ENCODE peak calls at places on chromosome 1, in ten cellular contexts. C, O, Y, D, X, F, S, V, G and P are unnamed samples.

GRCh38 chr1:242454262-242455051 is 70.0 kb downstream of the PLD5 start:
- DNase-seq in C (peak; percentile 37), O (no peak), Y (no peak), D (peak; percentile 7), X (no peak), F (no peak), S (no peak), V (no peak), G (peak; percentile 50), P (no peak)

GRCh38 chr1:246200738-246201137 is 306.3 kb downstream of the SMYD3 start:
- DNase-seq in C (no peak), O (no peak), Y (no peak), D (no peak), X (no peak), F (no peak), S (no peak), V (no peak), G (no peak), P (no peak)

GRCh38 chr1:20626098-20626427 is 7.2 kb upstream of the PINK1 start:
- DNase-seq in C (no peak), O (no peak), Y (no peak), D (no peak), X (no peak), F (no peak), S (no peak), V (no peak), G (no peak), P (no peak)

GRCh38 chr1:8818325-8818775 is 910 bp upstream of the RERE start:
- DNase-seq in C (peak; percentile 93), O (peak; percentile 39), Y (peak; percentile 31), D (peak; percentile 82), X (no peak), F (no peak), S (no peak), V (peak; percentile 60), G (peak; percentile 77), P (peak; percentile 90)

GRCh38 chr1:205456868-205457724 is 1.3 kb upstream of the BLACAT1 start:
- DNase-seq in C (no peak), O (no peak), Y (no peak), D (no peak), X (no peak), F (peak; percentile 71), S (peak; percentile 28), V (no peak), G (no peak), P (no peak)

GRCh38 chr1:224632921-224633321 is 16.8 kb downstream of the CNIH3 start:
- DNase-seq in C (no peak), O (no peak), Y (no peak), D (peak; percentile 30), X (no peak), F (no peak), S (no peak), V (no peak), G (no peak), P (no peak)

GRCh38 chr1:23400324-23401110 is 24.0 kb downstream of the TCEA3 start:
- DNase-seq in C (no peak), O (no peak), Y (peak; percentile 60), D (peak; percentile 45), X (no peak), F (no peak), S (no peak), V (no peak), G (no peak), P (no peak)

GRCh38 chr1:198234511-198235251 is 77.9 kb downstream of the NEK7 start:
- DNase-seq in C (peak; percentile 66), O (no peak), Y (no peak), D (peak; percentile 70), X (no peak), F (no peak), S (no peak), V (no peak), G (no peak), P (no peak)

GRCh38 chr1:93667642-93668041 is 14.0 kb downstream of the BCAR3 start:
- DNase-seq in C (no peak), O (no peak), Y (no peak), D (no peak), X (no peak), F (no peak), S (no peak), V (no peak), G (no peak), P (no peak)

GRCh38 chr1:93668951-93669350 is 12.7 kb downstream of the BCAR3 start:
- DNase-seq in C (no peak), O (no peak), Y (no peak), D (no peak), X (no peak), F (no peak), S (no peak), V (no peak), G (no peak), P (no peak)

GRCh38 chr1:93666613-93667384 is 14.8 kb downstream of the BCAR3 start:
- DNase-seq in C (peak; percentile 81), O (no peak), Y (no peak), D (peak; percentile 72), X (no peak), F (no peak), S (no peak), V (peak; percentile 34), G (no peak), P (peak; percentile 84)

GRCh38 chr1:93669369-93669768 is 12.3 kb downstream of the BCAR3 start:
- DNase-seq in C (peak; percentile 81), O (no peak), Y (no peak), D (peak; percentile 58), X (no peak), F (no peak), S (no peak), V (no peak), G (no peak), P (no peak)

GRCh38 chr1:93668121-93668520 is 13.5 kb downstream of the BCAR3 start:
- DNase-seq in C (no peak), O (no peak), Y (no peak), D (no peak), X (no peak), F (no peak), S (no peak), V (no peak), G (no peak), P (no peak)
- H3K4me3 ChIP-seq in C (no peak overlapping the region), O (no peak overlapping the region), Y (no peak overlapping the region), D (no peak overlapping the region), X (no peak overlapping the region), F (no peak overlapping the region), S (no peak overlapping the region), V (no peak overlapping the region), G (no peak overlapping the region), P (no peak overlapping the region)

GRCh38 chr1:208243851-208244583 is at the start of gene PLXNA2:
- DNase-seq in C (peak; percentile 78), O (peak; percentile 89), Y (peak; percentile 70), D (peak; percentile 52), X (peak; percentile 69), F (peak; percentile 97), S (peak; percentile 77), V (peak; percentile 93), G (peak; percentile 96), P (peak; percentile 72)
- TF ChIP-seq POLR2A in C (peak; percentile 66), O (peak; percentile 78), Y (peak; percentile 8), D (no peak), X (peak; percentile 5), F (no peak), S (peak; percentile 26), V (no peak), G (peak; percentile 18), P (no peak)

GRCh38 chr1:41649445-41650175 is 165.1 kb upstream of the EDN2 start:
- DNase-seq in C (no peak), O (no peak), Y (no peak), D (no peak), X (no peak), F (no peak), S (no peak), V (no peak), G (no peak), P (peak; percentile 65)

GRCh38 chr1:41648230-41648629 is 163.7 kb upstream of the EDN2 start:
- DNase-seq in C (no peak), O (no peak), Y (no peak), D (no peak), X (no peak), F (no peak), S (no peak), V (no peak), G (no peak), P (peak; percentile 52)

GRCh38 chr1:41648844-41649243 is 164.4 kb upstream of the EDN2 start:
- DNase-seq in C (no peak), O (no peak), Y (no peak), D (no peak), X (no peak), F (no peak), S (no peak), V (no peak), G (no peak), P (no peak)

GRCh38 chr1:41652346-41653124 is 168.1 kb upstream of the EDN2 start:
- DNase-seq in C (no peak), O (no peak), Y (no peak), D (no peak), X (no peak), F (no peak), S (no peak), V (no peak), G (no peak), P (no peak)

GRCh38 chr1:41650176-41650519 is 165.7 kb upstream of the EDN2 start:
- DNase-seq in C (no peak), O (peak; percentile 34), Y (no peak), D (no peak), X (no peak), F (peak; percentile 79), S (no peak), V (no peak), G (no peak), P (no peak)
- TF ChIP-seq CTCF in C (no peak), O (no peak), Y (no peak), D (no peak), X (no peak), F (no peak), S (no peak), V (no peak), G (no peak), P (no peak)

GRCh38 chr1:226656201-226656600 is 82.9 kb downstream of the ITPKB start:
- DNase-seq in C (no peak), O (no peak), Y (no peak), D (no peak), X (no peak), F (peak; percentile 72), S (no peak), V (peak; percentile 64), G (no peak), P (no peak)

GRCh38 chr1:226655251-226656163 is 83.6 kb downstream of the ITPKB start:
- DNase-seq in C (no peak), O (no peak), Y (no peak), D (no peak), X (no peak), F (peak; percentile 86), S (no peak), V (no peak), G (no peak), P (no peak)

GRCh38 chr1:226654046-226654445 is 85.0 kb downstream of the ITPKB start:
- DNase-seq in C (no peak), O (no peak), Y (no peak), D (peak; percentile 54), X (no peak), F (peak; percentile 74), S (no peak), V (no peak), G (no peak), P (no peak)

GRCh38 chr1:226653311-226653921 is 85.7 kb downstream of the ITPKB start:
- DNase-seq in C (no peak), O (no peak), Y (no peak), D (no peak), X (no peak), F (peak; percentile 89), S (no peak), V (no peak), G (no peak), P (no peak)

DNA sequence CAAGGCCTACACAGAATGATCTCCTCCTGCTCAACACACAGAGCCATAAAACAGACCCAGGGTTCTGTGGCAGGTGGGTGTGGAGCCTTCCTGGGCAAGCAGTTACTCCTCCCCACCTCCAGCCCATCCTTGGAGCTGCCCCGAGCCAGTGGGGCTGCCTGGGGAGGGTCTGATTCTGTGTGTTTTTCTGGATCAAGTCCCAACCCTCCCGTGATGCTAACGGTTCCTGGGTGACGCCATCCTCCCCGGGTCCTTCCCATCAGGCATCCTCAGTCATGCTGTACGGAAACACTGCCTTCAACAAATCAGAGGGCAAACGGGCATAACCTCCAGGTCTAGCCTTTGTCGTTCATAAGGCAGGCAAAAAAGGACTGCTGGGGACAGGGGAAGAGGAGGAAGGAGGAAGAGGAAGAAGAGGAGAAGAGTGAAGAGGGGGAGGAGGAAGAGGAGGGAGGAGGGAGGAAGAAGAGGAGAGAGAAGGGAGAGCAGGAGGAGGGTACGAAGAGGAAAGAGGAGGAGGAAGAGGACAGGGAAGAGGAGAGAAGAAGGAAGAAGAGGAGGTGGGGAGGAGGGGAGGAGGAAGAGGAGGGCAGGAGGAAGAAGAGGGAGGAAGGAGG is 84.5 kb downstream of the ITPKB start:
- DNase-seq in C (no peak), O (no peak), Y (no peak), D (no peak), X (no peak), F (peak; percentile 75), S (no peak), V (no peak), G (no peak), P (no peak)
- H3K4me3 ChIP-seq in C (no peak overlapping the region), O (no peak overlapping the region), Y (no peak overlapping the region), D (no peak overlapping the region), X (no peak overlapping the region), F (no peak overlapping the region), S (no peak overlapping the region), V (no peak overlapping the region), G (no peak overlapping the region), P (no peak overlapping the region)